ENCODE peak calls at places on chromosome X, in eight cellular contexts. One of them, this sample, is unnamed.

GRCh38 chrX:149630681-149631292 is 805 bp downstream of the TMEM185A start:
- DNase-seq in IMR-90: peak; percentile 55
- DNase-seq in breast epithelium: no peak
- DNase-seq in CD8-positive, alpha-beta T cell: no peak
- DNase-seq in endothelial cell of umbilical vein: peak; percentile 58
- DNase-seq in RWPE2: no peak
- DNase-seq in endodermal cell: no peak
- DNase-seq in A549: peak; percentile 15
- DNase-seq in this sample: peak; percentile 13

GRCh38 chrX:8147216-8147615 is 23.9 kb downstream of the VCX2 start:
- DNase-seq in IMR-90: no peak
- DNase-seq in endothelial cell of umbilical vein: no peak
- DNase-seq in CD8-positive, alpha-beta T cell: no peak
- DNase-seq in RWPE2: no peak
- DNase-seq in endodermal cell: no peak
- DNase-seq in breast epithelium: no peak
- DNase-seq in A549: no peak
- DNase-seq in this sample: no peak

GRCh38 chrX:39756086-39756883 is 341.5 kb downstream of the BCOR start:
- DNase-seq in CD8-positive, alpha-beta T cell: no peak
- DNase-seq in endothelial cell of umbilical vein: peak; percentile 6
- DNase-seq in endodermal cell: no peak
- DNase-seq in A549: no peak
- DNase-seq in RWPE2: no peak
- DNase-seq in breast epithelium: no peak
- DNase-seq in IMR-90: no peak
- DNase-seq in this sample: no peak

GRCh38 chrX:133698298-133698697 is 283.0 kb upstream of the GPC4 start:
- DNase-seq in endothelial cell of umbilical vein: no peak
- DNase-seq in breast epithelium: no peak
- DNase-seq in IMR-90: peak; percentile 28
- DNase-seq in RWPE2: no peak
- DNase-seq in A549: no peak
- DNase-seq in endodermal cell: no peak
- DNase-seq in CD8-positive, alpha-beta T cell: no peak
- DNase-seq in this sample: peak; percentile 39

GRCh38 chrX:16213970-16214369 is 46.7 kb downstream of the MAGEB17 start:
- DNase-seq in CD8-positive, alpha-beta T cell: no peak
- DNase-seq in RWPE2: no peak
- DNase-seq in endothelial cell of umbilical vein: no peak
- DNase-seq in endodermal cell: no peak
- DNase-seq in A549: no peak
- DNase-seq in IMR-90: no peak
- DNase-seq in breast epithelium: no peak
- DNase-seq in this sample: no peak

GRCh38 chrX:71846429-71846828 is 64.2 kb upstream of the NHSL2 start:
- DNase-seq in RWPE2: no peak
- DNase-seq in endodermal cell: no peak
- DNase-seq in A549: no peak
- DNase-seq in IMR-90: peak; percentile 73
- DNase-seq in endothelial cell of umbilical vein: peak; percentile 2
- DNase-seq in breast epithelium: no peak
- DNase-seq in CD8-positive, alpha-beta T cell: no peak
- DNase-seq in this sample: peak; percentile 4

GRCh38 chrX:107014927-107015326 is 14.9 kb upstream of the MORC4 start:
- DNase-seq in endothelial cell of umbilical vein: no peak
- DNase-seq in CD8-positive, alpha-beta T cell: no peak
- DNase-seq in RWPE2: no peak
- DNase-seq in A549: no peak
- DNase-seq in endodermal cell: no peak
- DNase-seq in breast epithelium: no peak
- DNase-seq in IMR-90: no peak
- DNase-seq in this sample: no peak

GRCh38 chrX:81355436-81355835 is 153.5 kb downstream of the SH3BGRL start:
- DNase-seq in IMR-90: no peak
- DNase-seq in A549: no peak
- DNase-seq in breast epithelium: no peak
- DNase-seq in CD8-positive, alpha-beta T cell: no peak
- DNase-seq in RWPE2: no peak
- DNase-seq in endothelial cell of umbilical vein: peak; percentile 59
- DNase-seq in endodermal cell: no peak
- DNase-seq in this sample: no peak

GRCh38 chrX:82141942-82142341 is 940.0 kb downstream of the SH3BGRL start:
- DNase-seq in RWPE2: no peak
- DNase-seq in endodermal cell: no peak
- DNase-seq in breast epithelium: no peak
- DNase-seq in IMR-90: no peak
- DNase-seq in endothelial cell of umbilical vein: no peak
- DNase-seq in A549: no peak
- DNase-seq in CD8-positive, alpha-beta T cell: no peak
- DNase-seq in this sample: no peak

DNA sequence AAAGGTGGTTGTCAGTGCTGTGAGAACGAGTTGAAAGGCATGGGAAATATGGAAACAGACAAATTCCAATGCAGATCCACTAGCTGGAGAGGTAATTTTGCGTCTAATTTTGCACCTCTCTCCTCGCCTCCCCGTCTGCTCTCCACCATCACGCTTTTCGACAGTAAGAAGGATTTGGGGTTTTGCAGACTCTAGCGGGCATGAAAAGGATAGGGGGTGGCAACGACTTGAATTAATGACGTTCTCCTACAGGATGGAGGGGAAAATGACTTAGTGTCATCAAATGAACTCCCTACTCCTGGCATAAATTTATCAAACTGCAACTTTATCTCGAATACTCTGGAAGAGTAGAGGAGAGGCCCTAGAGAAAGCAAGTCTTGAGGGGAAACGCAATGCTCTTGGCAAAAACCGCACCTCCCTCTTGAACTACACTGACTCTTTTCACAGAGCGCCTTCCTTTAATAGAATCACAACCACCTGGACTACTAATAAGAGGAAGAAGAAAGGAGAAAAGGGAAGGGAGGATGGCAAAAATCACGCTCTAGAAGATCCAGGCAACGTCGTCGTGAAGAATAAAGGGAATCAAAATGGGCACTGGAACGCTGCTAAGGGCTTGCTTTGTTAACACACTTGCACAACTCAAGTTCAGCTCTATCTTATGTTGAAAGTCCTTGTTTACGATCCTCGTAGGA is 876 bp upstream of the SLITRK2 start:
- DNase-seq in IMR-90: no peak
- DNase-seq in breast epithelium: no peak
- DNase-seq in RWPE2: no peak
- DNase-seq in endothelial cell of umbilical vein: no peak
- DNase-seq in A549: no peak
- DNase-seq in CD8-positive, alpha-beta T cell: no peak
- DNase-seq in endodermal cell: peak; percentile 36
- DNase-seq in this sample: no peak
- H3K27ac ChIP-seq in IMR-90: no peak overlapping the region
- H3K27ac ChIP-seq in breast epithelium: no peak overlapping the region
- H3K27ac ChIP-seq in RWPE2: no peak overlapping the region
- H3K27ac ChIP-seq in endothelial cell of umbilical vein: no peak overlapping the region
- H3K27ac ChIP-seq in A549: no peak overlapping the region
- H3K27ac ChIP-seq in CD8-positive, alpha-beta T cell: no peak overlapping the region
- H3K27ac ChIP-seq in endodermal cell: no peak overlapping the region
- H3K27ac ChIP-seq in this sample: no peak overlapping the region

DNA sequence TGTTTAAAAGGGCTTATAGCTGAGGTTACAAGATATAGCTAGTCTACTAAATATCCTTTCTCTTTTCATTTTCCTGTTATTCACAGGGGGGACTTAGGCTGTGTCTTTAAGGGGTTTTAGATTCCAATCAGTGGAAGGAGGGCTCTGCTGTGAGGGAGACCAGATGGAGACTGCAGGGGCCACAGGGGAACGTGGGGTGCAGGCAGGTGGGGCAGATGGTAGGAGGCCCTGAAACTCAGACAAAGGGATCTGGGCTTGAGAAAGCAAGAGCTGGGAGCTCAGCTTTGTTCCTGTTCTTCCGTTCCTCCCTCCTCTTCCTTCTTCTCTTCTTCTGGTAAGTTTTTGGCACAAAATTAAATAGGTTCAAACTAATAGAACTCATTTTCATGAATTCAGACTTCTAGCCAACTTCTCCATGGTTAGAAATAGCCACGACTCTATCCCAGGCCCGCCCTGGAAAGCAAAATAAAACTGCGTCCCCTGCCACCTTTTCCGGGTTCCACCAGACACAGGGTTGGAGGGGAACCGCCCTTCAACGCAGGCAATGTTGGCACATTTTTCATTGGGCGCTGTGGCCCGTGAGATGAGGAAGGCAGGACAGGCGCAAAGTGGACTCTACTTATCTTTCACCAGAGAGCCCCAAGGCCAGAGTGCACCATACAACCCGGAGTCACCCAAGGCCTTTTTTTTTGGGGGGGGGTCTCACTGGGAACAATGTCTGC is 3.5 kb upstream of the TMSB4X start:
- DNase-seq in A549: no peak
- DNase-seq in endodermal cell: no peak
- DNase-seq in RWPE2: no peak
- DNase-seq in IMR-90: no peak
- DNase-seq in breast epithelium: no peak
- DNase-seq in CD8-positive, alpha-beta T cell: peak; percentile 51
- DNase-seq in endothelial cell of umbilical vein: no peak
- DNase-seq in this sample: no peak
- H3K27ac ChIP-seq in A549: peak overlapping the region; percentile 50
- H3K27ac ChIP-seq in endodermal cell: no peak overlapping the region
- H3K27ac ChIP-seq in RWPE2: no peak overlapping the region
- H3K27ac ChIP-seq in IMR-90: peak overlapping the region; percentile 38
- H3K27ac ChIP-seq in breast epithelium: peak overlapping the region; percentile 71
- H3K27ac ChIP-seq in CD8-positive, alpha-beta T cell: peak overlapping the region; percentile 76
- H3K27ac ChIP-seq in endothelial cell of umbilical vein: peak overlapping the region; percentile 68
- H3K27ac ChIP-seq in this sample: no peak overlapping the region

DNA sequence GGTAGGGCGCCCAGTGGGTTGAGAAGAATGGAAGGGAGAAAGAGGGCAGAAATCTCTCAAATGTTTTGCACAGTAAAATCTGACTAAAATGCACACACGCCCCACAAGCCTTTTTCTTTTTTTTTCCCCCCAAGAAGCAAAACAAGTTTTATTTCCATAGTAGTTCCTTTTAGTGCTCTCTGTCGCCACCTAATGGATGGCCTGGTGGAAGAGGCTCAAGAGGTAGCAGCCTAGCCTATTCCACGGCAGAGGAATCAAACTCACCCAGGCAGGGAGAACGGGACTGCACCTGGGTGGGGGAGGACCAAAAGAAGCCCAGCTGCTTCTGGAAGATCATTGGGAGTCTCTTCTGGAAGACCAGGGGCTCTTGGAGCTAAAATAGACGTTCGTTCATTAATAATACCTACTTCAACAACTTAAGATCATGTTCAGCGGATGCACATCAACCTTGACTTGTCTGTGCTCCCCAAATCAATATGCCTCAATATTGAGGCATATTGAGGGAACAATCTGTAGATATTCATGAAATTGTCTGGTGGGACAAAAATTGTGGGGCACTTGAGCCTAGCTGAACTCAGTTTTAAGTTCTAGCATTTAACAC is 31.6 kb upstream of the IRAK1 start:
- DNase-seq in RWPE2: no peak
- DNase-seq in endodermal cell: peak; percentile 85
- DNase-seq in IMR-90: peak; percentile 59
- DNase-seq in endothelial cell of umbilical vein: peak; percentile 55
- DNase-seq in A549: peak; percentile 52
- DNase-seq in breast epithelium: peak; percentile 59
- DNase-seq in CD8-positive, alpha-beta T cell: peak; percentile 80
- DNase-seq in this sample: peak; percentile 66
- H3K27ac ChIP-seq in RWPE2: no peak overlapping the region
- H3K27ac ChIP-seq in endodermal cell: no peak overlapping the region
- H3K27ac ChIP-seq in IMR-90: no peak overlapping the region
- H3K27ac ChIP-seq in endothelial cell of umbilical vein: no peak overlapping the region
- H3K27ac ChIP-seq in A549: no peak overlapping the region
- H3K27ac ChIP-seq in breast epithelium: peak overlapping the region; percentile 70
- H3K27ac ChIP-seq in CD8-positive, alpha-beta T cell: no peak overlapping the region
- H3K27ac ChIP-seq in this sample: no peak overlapping the region

GRCh38 chrX:49058794-49059193 is at the start of gene CCDC120:
- DNase-seq in endothelial cell of umbilical vein: no peak
- DNase-seq in CD8-positive, alpha-beta T cell: no peak
- DNase-seq in breast epithelium: peak; percentile 52
- DNase-seq in endodermal cell: peak; percentile 76
- DNase-seq in IMR-90: no peak
- DNase-seq in RWPE2: no peak
- DNase-seq in A549: no peak
- DNase-seq in this sample: no peak
- H3K27ac ChIP-seq in endothelial cell of umbilical vein: no peak within 1 kb of the TSS
- H3K27ac ChIP-seq in CD8-positive, alpha-beta T cell: no peak within 1 kb of the TSS
- H3K27ac ChIP-seq in breast epithelium: peak within 1 kb of the TSS; percentile 83
- H3K27ac ChIP-seq in endodermal cell: no peak within 1 kb of the TSS
- H3K27ac ChIP-seq in IMR-90: no peak within 1 kb of the TSS
- H3K27ac ChIP-seq in RWPE2: peak within 1 kb of the TSS; percentile 85
- H3K27ac ChIP-seq in A549: no peak within 1 kb of the TSS
- H3K27ac ChIP-seq in this sample: no peak within 1 kb of the TSS

DNA sequence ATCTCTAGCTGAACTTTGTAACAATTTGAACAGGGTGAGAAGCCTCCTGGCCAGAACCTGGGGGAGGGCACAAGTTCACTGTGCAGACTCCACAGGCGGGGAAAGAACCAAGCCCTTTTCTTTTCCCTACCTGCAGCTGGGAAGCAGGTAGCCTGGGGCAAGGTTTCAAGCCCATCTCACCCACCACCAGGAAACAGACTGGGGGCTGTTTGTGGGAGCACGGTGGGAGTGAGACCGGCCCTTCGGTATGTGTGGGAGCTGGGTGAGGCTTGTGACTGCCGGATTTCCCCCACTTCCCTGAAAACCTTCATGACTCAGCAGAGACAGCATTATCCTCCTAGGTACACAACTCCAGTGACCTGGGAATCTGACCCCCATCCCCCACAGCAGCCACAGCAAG is 211.7 kb downstream of the ZNF674 start:
- DNase-seq in IMR-90: no peak
- DNase-seq in RWPE2: peak; percentile 64
- DNase-seq in CD8-positive, alpha-beta T cell: no peak
- DNase-seq in A549: no peak
- DNase-seq in endothelial cell of umbilical vein: no peak
- DNase-seq in endodermal cell: no peak
- DNase-seq in breast epithelium: no peak
- DNase-seq in this sample: no peak
- H3K27ac ChIP-seq in IMR-90: no peak overlapping the region
- H3K27ac ChIP-seq in RWPE2: peak overlapping the region; percentile 84
- H3K27ac ChIP-seq in CD8-positive, alpha-beta T cell: no peak overlapping the region
- H3K27ac ChIP-seq in A549: peak overlapping the region; percentile 99
- H3K27ac ChIP-seq in endothelial cell of umbilical vein: no peak overlapping the region
- H3K27ac ChIP-seq in endodermal cell: no peak overlapping the region
- H3K27ac ChIP-seq in breast epithelium: no peak overlapping the region
- H3K27ac ChIP-seq in this sample: no peak overlapping the region

GRCh38 chrX:101223226-101223625 is 3.6 kb downstream of the DRP2 start:
- DNase-seq in A549: no peak
- DNase-seq in endothelial cell of umbilical vein: no peak
- DNase-seq in CD8-positive, alpha-beta T cell: no peak
- DNase-seq in RWPE2: no peak
- DNase-seq in IMR-90: no peak
- DNase-seq in breast epithelium: no peak
- DNase-seq in endodermal cell: no peak
- DNase-seq in this sample: no peak
- H3K27ac ChIP-seq in A549: no peak overlapping the region
- H3K27ac ChIP-seq in endothelial cell of umbilical vein: no peak overlapping the region
- H3K27ac ChIP-seq in CD8-positive, alpha-beta T cell: no peak overlapping the region
- H3K27ac ChIP-seq in RWPE2: no peak overlapping the region
- H3K27ac ChIP-seq in IMR-90: no peak overlapping the region
- H3K27ac ChIP-seq in breast epithelium: no peak overlapping the region
- H3K27ac ChIP-seq in endodermal cell: no peak overlapping the region
- H3K27ac ChIP-seq in this sample: no peak overlapping the region

This sample was measured in A673.